ENCODE peak calls at places on chromosomes 2 and 18, in five cellular contexts. G is GM04503, C is NCI-H1105, Z is GM12892, K is DMS79 treated with DMSO at 0.1 percent for 48 hours. R is an unnamed sample.

GRCh38 chr2:151632993-151633592 is 101.2 kb downstream of the NEB start:
- DNase-seq in G (no peak), C (no peak), Z (no peak), K (no peak), R (no peak)

GRCh38 chr2:30190637-30191036 is 40.7 kb upstream of the LBH start:
- DNase-seq in G (no peak), C (no peak), Z (no peak), K (no peak), R (no peak)

GRCh38 chr18:80252136-80252535 is 4.8 kb upstream of the PARD6G start:
- DNase-seq in G (peak), C (no peak), Z (no peak), K (no peak), R (no peak)

GRCh38 chr18:75341267-75341666 is 86.2 kb downstream of the SMIM21 start:
- DNase-seq in G (no peak), C (no peak), Z (no peak), K (no peak), R (no peak)

GRCh38 chr2:120934221-120934639 is 198.6 kb downstream of the GLI2 start:
- DNase-seq in G (no peak), C (no peak), Z (no peak), K (peak), R (no peak)

GRCh38 chr2:221573430-221574230 is 1.5 kb upstream of the EPHA4 start:
- DNase-seq in G (peak), C (peak), Z (peak), K (peak), R (peak)

GRCh38 chr2:10285578-10286198 is 17.0 kb upstream of the HPCAL1 start:
- DNase-seq in G (no peak), C (no peak), Z (no peak), K (peak), R (no peak)

GRCh38 chr2:158600155-158600802 is 143.5 kb downstream of the PKP4 start:
- DNase-seq in G (peak), C (no peak), Z (no peak), K (no peak), R (no peak)

GRCh38 chr2:240397924-240398611 is 37.4 kb upstream of the GPC1 start:
- DNase-seq in G (no peak), C (no peak), Z (no peak), K (no peak), R (no peak)

GRCh38 chr2:111923271-111923670 is 24.9 kb downstream of the MERTK start:
- DNase-seq in G (no peak), C (no peak), Z (no peak), K (no peak), R (no peak)

GRCh38 chr18:41767960-41768359 is 187.1 kb upstream of the PIK3C3 start:
- DNase-seq in G (peak), C (peak), Z (no peak), K (peak), R (no peak)

GRCh38 chr2:184199274-184199673 is 399.1 kb upstream of the ZNF804A start:
- DNase-seq in G (no peak), C (no peak), Z (no peak), K (no peak), R (no peak)

GRCh38 chr2:203678971-203679370 is 27.5 kb upstream of the CD28 start:
- DNase-seq in G (no peak), C (no peak), Z (no peak), K (no peak), R (no peak)

R was measured in activated T-helper 1 cell treated with anti-CD3 and anti-CD28 coated beads, Interleukin-2, amount 50 U/mL, for 16 hours.